ENCODE peak calls at places on chromosomes 1 and 21, in six cellular contexts. T is adrenal gland, K is fibroblast of mammary gland, L is stomach, Y is fibroblast of pulmonary artery, O is MM.1S. X is an unnamed sample.

GRCh38 chr1:3352084-3352951 is 102.1 kb upstream of the ARHGEF16 start:
- DNase-seq in T (peak; percentile 69), K (peak; percentile 82), L (no peak), Y (peak; percentile 52), O (no peak), X (no peak)

GRCh38 chr1:236851871-236852270 is 56.8 kb downstream of the MTR start:
- DNase-seq in T (no peak), K (no peak), L (no peak), Y (no peak), O (no peak), X (no peak)

GRCh38 chr1:246782120-246782900 is 58.1 kb downstream of the SCCPDH start:
- DNase-seq in T (peak; percentile 43), K (peak; percentile 96), L (no peak), Y (peak; percentile 86), O (no peak), X (no peak)

GRCh38 chr21:33514234-33514633 is 22.7 kb upstream of the DNAJC28 start:
- DNase-seq in T (no peak), K (peak; percentile 37), L (no peak), Y (peak; percentile 43), O (no peak), X (no peak)

GRCh38 chr1:59804301-59804700 is 10.4 kb upstream of the HOOK1 start:
- DNase-seq in T (no peak), K (peak; percentile 6), L (no peak), Y (no peak), O (no peak), X (no peak)

GRCh38 chr1:60696512-60696911 is 385.8 kb upstream of the NFIA start:
- DNase-seq in T (no peak), K (no peak), L (no peak), Y (no peak), O (no peak), X (no peak)

GRCh38 chr1:220527279-220528048 is 472 bp upstream of the MARK1 start:
- DNase-seq in T (peak; percentile 16), K (no peak), L (no peak), Y (peak; percentile 1), O (no peak), X (peak; percentile 64)

GRCh38 chr21:25005388-25005787 is 601.9 kb downstream of the MRPL39 start:
- DNase-seq in T (no peak), K (peak; percentile 48), L (no peak), Y (peak; percentile 5), O (no peak), X (no peak)

GRCh38 chr1:23384312-23385058 is 14.8 kb upstream of the ZNF436 start:
- DNase-seq in T (no peak), K (peak; percentile 82), L (no peak), Y (peak; percentile 84), O (no peak), X (no peak)

GRCh38 chr1:206925116-206925736 is 3.5 kb upstream of the FCMR start:
- DNase-seq in T (peak; percentile 58), K (no peak), L (peak; percentile 52), Y (no peak), O (no peak), X (peak; percentile 97)

GRCh38 chr1:53349968-53350852 is 22.3 kb upstream of the LRP8 start:
- DNase-seq in T (no peak), K (no peak), L (peak; percentile 21), Y (no peak), O (no peak), X (no peak)

GRCh38 chr1:230307213-230307612 is 118.9 kb downstream of the PGBD5 start:
- DNase-seq in T (no peak), K (no peak), L (no peak), Y (peak; percentile 69), O (no peak), X (peak; percentile 18)

GRCh38 chr1:27830621-27831424 is at the start of gene PPP1R8:
- DNase-seq in T (peak; percentile 94), K (peak; percentile 95), L (peak; percentile 93), Y (peak; percentile 96), O (peak; percentile 98), X (peak; percentile 97)

GRCh38 chr1:66526991-66527390 is 7.0 kb upstream of the SGIP1 start:
- DNase-seq in T (no peak), K (no peak), L (no peak), Y (no peak), O (no peak), X (no peak)

GRCh38 chr1:115929846-115930245 is 46.5 kb upstream of the SLC22A15 start:
- DNase-seq in T (peak; percentile 43), K (peak; percentile 96), L (no peak), Y (peak; percentile 58), O (no peak), X (no peak)

GRCh38 chr21:42276526-42277154 is 38.6 kb downstream of the TFF3 start:
- DNase-seq in T (no peak), K (no peak), L (no peak), Y (no peak), O (no peak), X (no peak)

GRCh38 chr1:230165526-230165925 is 98.5 kb downstream of the GALNT2 start:
- DNase-seq in T (peak; percentile 0), K (no peak), L (no peak), Y (no peak), O (no peak), X (no peak)

GRCh38 chr1:168972887-168973286 is 133.6 kb upstream of the ATP1B1 start:
- DNase-seq in T (no peak), K (no peak), L (peak; percentile 73), Y (no peak), O (no peak), X (no peak)
- TF ChIP-seq CTCF in T (no peak), K (no peak), L (no peak), Y (no peak), O (no peak), X (no peak)

DNA sequence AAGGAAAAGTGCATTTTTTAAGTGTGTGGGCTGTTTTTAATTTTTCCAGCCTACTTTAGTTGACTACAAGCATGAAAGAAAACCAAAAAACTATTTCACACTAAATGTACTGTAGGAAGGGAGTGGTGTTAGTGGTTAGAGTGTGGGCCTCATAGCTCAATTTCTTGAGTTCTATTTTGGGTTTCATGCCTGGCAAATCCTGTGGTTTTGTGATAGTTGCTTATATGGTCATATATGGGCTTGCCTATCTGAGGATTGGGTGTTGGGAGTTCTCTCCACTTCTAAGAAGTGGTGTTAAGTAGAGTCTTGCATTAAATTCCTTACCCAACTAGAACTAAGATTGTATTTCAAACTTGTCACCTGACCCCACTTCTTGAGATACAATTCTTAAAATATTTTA is 37.8 kb upstream of the COL11A1 start:
- DNase-seq in T (no peak), K (peak; percentile 22), L (no peak), Y (no peak), O (no peak), X (no peak)
- H3K4me3 ChIP-seq in T (no peak overlapping the region), K (no peak overlapping the region), L (no peak overlapping the region), Y (no peak overlapping the region), O (no peak overlapping the region), X (no peak overlapping the region)

DNA sequence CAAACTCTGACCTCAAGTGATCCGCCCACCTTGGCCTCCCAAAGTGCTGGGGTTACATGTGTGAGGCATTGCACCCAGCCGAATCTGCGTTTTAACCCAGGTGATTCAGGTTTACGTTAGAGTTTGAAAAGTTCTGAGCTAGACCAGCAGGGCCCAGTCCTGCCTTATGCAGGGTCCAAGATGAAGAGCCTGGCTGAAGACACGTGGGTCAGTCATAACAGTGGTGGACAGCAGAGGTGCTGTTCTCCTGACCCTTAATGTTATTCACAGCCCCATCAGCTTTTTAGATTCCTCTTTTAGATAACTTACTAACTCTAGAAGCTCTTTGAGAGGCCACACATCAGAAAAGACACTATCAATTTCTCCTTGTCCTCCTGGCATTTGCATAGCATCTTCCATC is 50.0 kb downstream of the GNG4 start:
- DNase-seq in T (no peak), K (no peak), L (no peak), Y (no peak), O (no peak), X (no peak)
- TF ChIP-seq CTCF in T (no peak), K (no peak), L (no peak), Y (no peak), O (no peak), X (no peak)

DNA sequence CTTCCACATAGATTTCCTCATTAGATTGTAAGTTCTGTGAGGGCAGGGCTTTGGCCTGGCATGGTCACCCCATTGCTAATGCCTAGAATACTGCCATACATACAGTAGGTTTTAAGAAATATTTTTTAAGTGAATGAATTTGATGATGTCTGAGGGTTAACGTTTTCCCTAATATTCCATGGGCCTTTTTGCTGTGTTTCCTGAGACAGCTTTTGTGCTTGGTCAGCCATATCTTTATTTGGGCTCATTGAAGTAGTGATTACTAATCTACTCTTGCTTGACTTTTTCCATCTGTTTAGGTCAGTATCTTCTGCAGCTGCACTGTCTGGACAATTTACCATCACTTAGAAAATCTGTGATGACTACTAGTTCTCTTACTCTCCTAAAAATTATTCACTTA is 3.5 kb downstream of the CDC42 start:
- DNase-seq in T (no peak), K (peak; percentile 28), L (no peak), Y (no peak), O (no peak), X (no peak)
- H3K4me3 ChIP-seq in T (peak overlapping the region; percentile 1), K (no peak overlapping the region), L (peak overlapping the region; percentile 10), Y (no peak overlapping the region), O (no peak overlapping the region), X (peak overlapping the region; percentile 45)

GRCh38 chr1:160167580-160167979 is 16.2 kb downstream of the ATP1A4 start:
- DNase-seq in T (no peak), K (no peak), L (no peak), Y (no peak), O (no peak), X (no peak)
- TF ChIP-seq CTCF in T (no peak), K (no peak), L (no peak), Y (no peak), O (peak; percentile 15), X (no peak)

GRCh38 chr1:200029624-200030074 is 2.1 kb downstream of the NR5A2 start:
- DNase-seq in T (no peak), K (no peak), L (no peak), Y (no peak), O (no peak), X (no peak)

GRCh38 chr1:200030791-200031190 is 3.3 kb downstream of the NR5A2 start:
- DNase-seq in T (no peak), K (no peak), L (no peak), Y (no peak), O (no peak), X (no peak)

GRCh38 chr1:200027264-200027823 is at the start of gene NR5A2:
- DNase-seq in T (no peak), K (no peak), L (no peak), Y (no peak), O (no peak), X (no peak)

GRCh38 chr1:200029035-200029623 is 1.6 kb downstream of the NR5A2 start:
- DNase-seq in T (peak; percentile 13), K (no peak), L (peak; percentile 49), Y (no peak), O (peak; percentile 72), X (peak; percentile 27)

GRCh38 chr1:200028586-200029034 is 1.1 kb downstream of the NR5A2 start:
- DNase-seq in T (no peak), K (no peak), L (no peak), Y (no peak), O (no peak), X (no peak)
- H3K4me3 ChIP-seq in T (peak overlapping the region; percentile 52), K (peak overlapping the region; percentile 11), L (peak overlapping the region; percentile 60), Y (peak overlapping the region; percentile 62), O (peak overlapping the region; percentile 63), X (peak overlapping the region; percentile 41)

GRCh38 chr1:39507230-39507928 is 15.9 kb downstream of the BMP8A start:
- DNase-seq in T (no peak), K (no peak), L (no peak), Y (no peak), O (no peak), X (no peak)
- TF ChIP-seq CTCF in T (no peak), K (peak; percentile 42), L (no peak), Y (peak; percentile 42), O (peak; percentile 27), X (no peak)

X was measured in GM12865.